ENCODE peak calls at places on chromosome 21, in ten cellular contexts. E is ELF-1; A is activated CD4-positive, alpha-beta T cell treated with anti-CD3 and anti-CD28 coated beads, Interleukin-2, amount 50 U/mL, for 1 hour; G is AG20443; S is activated T-cell treated with anti-CD3 and anti-CD28 coated beads, Interleukin-2, amount 50 U/mL, for 48 hours; M is amygdala; D is left cardiac atrium; P is K562; L is mammary epithelial cell; B is GM23248. O is an unnamed sample.

GRCh38 chr21:42103843-42104242 is 32.7 kb downstream of the UMODL1 start:
- DNase-seq in E (no peak), A (no peak), G (no peak), S (no peak), M (no peak), D (no peak), P (no peak), L (no peak), B (no peak), O (peak; percentile 74)

GRCh38 chr21:45513741-45514310 is 28.4 kb downstream of the SLC19A1 start:
- DNase-seq in E (no peak), A (no peak), G (no peak), S (no peak), M (no peak), D (peak; percentile 15), P (no peak), L (no peak), B (no peak), O (peak; percentile 71)

GRCh38 chr21:44338971-44339910 is at the start of gene CFAP410:
- DNase-seq in E (peak; percentile 98), A (peak; percentile 92), G (peak; percentile 99), S (peak; percentile 95), M (peak; percentile 93), D (peak; percentile 95), P (peak; percentile 99), L (peak; percentile 91), B (peak; percentile 97), O (peak; percentile 98)

GRCh38 chr21:45154511-45155508 is 80.4 kb downstream of the ADARB1 start:
- DNase-seq in E (peak; percentile 48), A (peak; percentile 30), G (peak; percentile 73), S (peak; percentile 19), M (no peak), D (no peak), P (no peak), L (peak; percentile 52), B (peak; percentile 74), O (no peak)

GRCh38 chr21:29403922-29404538 is 105.3 kb downstream of the BACH1 start:
- DNase-seq in E (no peak), A (no peak), G (no peak), S (no peak), M (no peak), D (no peak), P (no peak), L (peak; percentile 74), B (no peak), O (no peak)

GRCh38 chr21:34029724-34030528 is 43.5 kb upstream of the MRPS6 start:
- DNase-seq in E (peak; percentile 84), A (no peak), G (peak; percentile 71), S (peak; percentile 63), M (peak; percentile 16), D (peak; percentile 53), P (peak; percentile 84), L (peak; percentile 75), B (peak; percentile 91), O (no peak)

GRCh38 chr21:44432841-44433790 is 22.2 kb upstream of the LRRC3 start:
- DNase-seq in E (no peak), A (no peak), G (no peak), S (no peak), M (no peak), D (no peak), P (no peak), L (no peak), B (no peak), O (peak; percentile 82)

GRCh38 chr21:36150192-36150711 is 6.4 kb upstream of the DOP1B start:
- DNase-seq in E (no peak), A (no peak), G (peak; percentile 62), S (no peak), M (no peak), D (peak; percentile 45), P (no peak), L (no peak), B (peak; percentile 62), O (peak; percentile 25)

GRCh38 chr21:38804617-38805281 is 980 bp upstream of the ETS2 start:
- DNase-seq in E (peak; percentile 20), A (no peak), G (peak; percentile 83), S (peak; percentile 74), M (no peak), D (peak; percentile 86), P (peak; percentile 77), L (no peak), B (peak; percentile 82), O (no peak)

GRCh38 chr21:39911286-39911685 is 44.0 kb downstream of the PCP4 start:
- DNase-seq in E (no peak), A (no peak), G (no peak), S (no peak), M (no peak), D (no peak), P (no peak), L (no peak), B (no peak), O (no peak)

GRCh38 chr21:33967086-33967571 is 51.5 kb upstream of the ATP5PO start:
- DNase-seq in E (no peak), A (no peak), G (no peak), S (no peak), M (no peak), D (no peak), P (no peak), L (no peak), B (no peak), O (no peak)

GRCh38 chr21:14877581-14878228 is 187.1 kb downstream of the NRIP1 start:
- DNase-seq in E (no peak), A (no peak), G (no peak), S (no peak), M (no peak), D (no peak), P (no peak), L (peak; percentile 69), B (peak; percentile 45), O (no peak)

GRCh38 chr21:41647806-41648561 is 118.9 kb downstream of the RIPK4 start:
- DNase-seq in E (no peak), A (no peak), G (no peak), S (no peak), M (no peak), D (no peak), P (no peak), L (no peak), B (no peak), O (no peak)

GRCh38 chr21:41664881-41665765 is 101.7 kb downstream of the RIPK4 start:
- DNase-seq in E (no peak), A (no peak), G (peak; percentile 92), S (no peak), M (no peak), D (peak; percentile 72), P (no peak), L (no peak), B (peak; percentile 96), O (peak; percentile 66)

GRCh38 chr21:34582506-34583150 is 32.3 kb downstream of the RCAN1 start:
- DNase-seq in E (peak; percentile 43), A (no peak), G (peak; percentile 84), S (no peak), M (no peak), D (peak; percentile 29), P (peak; percentile 24), L (peak; percentile 88), B (peak; percentile 85), O (no peak)

GRCh38 chr21:45357436-45358260 is 47.3 kb upstream of the COL18A1 start:
- DNase-seq in E (peak; percentile 51), A (no peak), G (peak; percentile 37), S (no peak), M (no peak), D (peak; percentile 80), P (no peak), L (no peak), B (peak; percentile 47), O (peak; percentile 79)

GRCh38 chr21:31293986-31294385 is 50.1 kb downstream of the TIAM1 start:
- DNase-seq in E (no peak), A (no peak), G (peak; percentile 87), S (peak; percentile 64), M (no peak), D (no peak), P (no peak), L (peak; percentile 74), B (peak; percentile 92), O (no peak)

GRCh38 chr21:27422435-27422834 is 455.5 kb upstream of the ADAMTS5 start:
- DNase-seq in E (no peak), A (no peak), G (no peak), S (no peak), M (no peak), D (no peak), P (no peak), L (peak; percentile 32), B (peak; percentile 63), O (no peak)

GRCh38 chr21:41620982-41621381 is 113.0 kb upstream of the TMPRSS2 start:
- DNase-seq in E (no peak), A (no peak), G (peak; percentile 48), S (no peak), M (no peak), D (no peak), P (no peak), L (no peak), B (peak; percentile 82), O (no peak)

GRCh38 chr21:42421018-42421793 is 17.5 kb downstream of the UBASH3A start:
- DNase-seq in E (no peak), A (no peak), G (no peak), S (peak; percentile 50), M (no peak), D (no peak), P (no peak), L (no peak), B (no peak), O (no peak)

GRCh38 chr21:25887646-25888321 is 153.0 kb downstream of the GABPA start:
- DNase-seq in E (no peak), A (no peak), G (no peak), S (no peak), M (no peak), D (no peak), P (no peak), L (no peak), B (no peak), O (no peak)

GRCh38 chr21:33916200-33916567 is 580 bp upstream of the ATP5PO start:
- DNase-seq in E (no peak), A (no peak), G (no peak), S (no peak), M (no peak), D (no peak), P (no peak), L (no peak), B (no peak), O (no peak)

GRCh38 chr21:42652527-42653491 is 612 bp upstream of the PDE9A start:
- DNase-seq in E (peak; percentile 82), A (no peak), G (peak; percentile 51), S (peak; percentile 38), M (peak; percentile 54), D (peak; percentile 60), P (peak; percentile 60), L (peak; percentile 29), B (peak; percentile 50), O (peak; percentile 71)

GRCh38 chr21:38297193-38297592 is 40.4 kb downstream of the KCNJ15 start:
- DNase-seq in E (no peak), A (no peak), G (peak; percentile 34), S (no peak), M (no peak), D (no peak), P (no peak), L (peak; percentile 59), B (peak; percentile 62), O (no peak)

GRCh38 chr21:33661146-33661545 is 18.8 kb downstream of the ITSN1 start:
- DNase-seq in E (no peak), A (no peak), G (no peak), S (no peak), M (no peak), D (no peak), P (no peak), L (peak; percentile 40), B (peak; percentile 47), O (no peak)

GRCh38 chr21:42657676-42658319 is 4.4 kb downstream of the PDE9A start:
- DNase-seq in E (no peak), A (no peak), G (no peak), S (no peak), M (no peak), D (no peak), P (no peak), L (no peak), B (no peak), O (no peak)

GRCh38 chr21:37877888-37878684 is 38.2 kb downstream of the KCNJ6 start:
- DNase-seq in E (no peak), A (no peak), G (no peak), S (no peak), M (no peak), D (no peak), P (no peak), L (no peak), B (no peak), O (no peak)

GRCh38 chr21:26070121-26070520 is 100.4 kb downstream of the APP start:
- DNase-seq in E (no peak), A (no peak), G (no peak), S (no peak), M (no peak), D (no peak), P (no peak), L (no peak), B (no peak), O (no peak)